ENCODE peak calls at places on chromosomes 2 and 18, in five cellular contexts. One of them, this sample, is unnamed.

GRCh38 chr18:49193896-49194295 is 243.1 kb upstream of the SMAD7 start:
- DNase-seq in H1: no peak
- DNase-seq in HepG2: no peak
- DNase-seq in K562: no peak
- DNase-seq in GM12878: no peak
- DNase-seq in this sample: no peak

GRCh38 chr18:42582266-42582665 is 533.2 kb downstream of the RIT2 start:
- DNase-seq in H1: no peak
- DNase-seq in HepG2: no peak
- DNase-seq in K562: no peak
- DNase-seq in GM12878: no peak
- DNase-seq in this sample: no peak

GRCh38 chr2:229620759-229621158 is 93.6 kb downstream of the DNER start:
- DNase-seq in H1: no peak
- DNase-seq in HepG2: no peak
- DNase-seq in K562: no peak
- DNase-seq in GM12878: no peak
- DNase-seq in this sample: no peak

GRCh38 chr2:220276736-220277444 is 649.5 kb downstream of the SLC4A3 start:
- DNase-seq in H1: no peak
- DNase-seq in HepG2: no peak
- DNase-seq in K562: no peak
- DNase-seq in GM12878: no peak
- DNase-seq in this sample: no peak

GRCh38 chr2:156455366-156455975 is 19.3 kb downstream of the GPD2 start:
- DNase-seq in H1: no peak
- DNase-seq in HepG2: no peak
- DNase-seq in K562: no peak
- DNase-seq in GM12878: no peak
- DNase-seq in this sample: peak

GRCh38 chr18:69718912-69719547 is 228.6 kb downstream of the CD226 start:
- DNase-seq in H1: no peak
- DNase-seq in HepG2: peak
- DNase-seq in K562: no peak
- DNase-seq in GM12878: no peak
- DNase-seq in this sample: no peak

GRCh38 chr2:13230221-13230620 is 513.5 kb downstream of the TRIB2 start:
- DNase-seq in H1: no peak
- DNase-seq in HepG2: no peak
- DNase-seq in K562: no peak
- DNase-seq in GM12878: no peak
- DNase-seq in this sample: no peak

GRCh38 chr2:29417630-29418029 is 302.4 kb downstream of the CLIP4 start:
- DNase-seq in H1: no peak
- DNase-seq in HepG2: no peak
- DNase-seq in K562: no peak
- DNase-seq in GM12878: no peak
- DNase-seq in this sample: no peak

GRCh38 chr2:145775591-145775990 is 1255.7 kb upstream of the ZEB2 start:
- DNase-seq in H1: no peak
- DNase-seq in HepG2: no peak
- DNase-seq in K562: no peak
- DNase-seq in GM12878: no peak
- DNase-seq in this sample: no peak

GRCh38 chr2:11264007-11264406 is 80.4 kb downstream of the ROCK2 start:
- DNase-seq in H1: no peak
- DNase-seq in HepG2: no peak
- DNase-seq in K562: no peak
- DNase-seq in GM12878: no peak
- DNase-seq in this sample: no peak

GRCh38 chr2:241796610-241797138 is 12.3 kb upstream of the NEU4 start:
- DNase-seq in H1: no peak
- DNase-seq in HepG2: no peak
- DNase-seq in K562: peak
- DNase-seq in GM12878: no peak
- DNase-seq in this sample: no peak

GRCh38 chr2:72891091-72891818 is 4.0 kb downstream of the SPR start:
- DNase-seq in H1: no peak
- DNase-seq in HepG2: no peak
- DNase-seq in K562: no peak
- DNase-seq in GM12878: no peak
- DNase-seq in this sample: no peak

GRCh38 chr2:40746150-40746549 is 294.3 kb upstream of the SLC8A1 start:
- DNase-seq in H1: no peak
- DNase-seq in HepG2: peak
- DNase-seq in K562: no peak
- DNase-seq in GM12878: no peak
- DNase-seq in this sample: no peak

GRCh38 chr18:76264073-76264472 is 231.0 kb downstream of the ZNF516 start:
- DNase-seq in H1: no peak
- DNase-seq in HepG2: no peak
- DNase-seq in K562: no peak
- DNase-seq in GM12878: no peak
- DNase-seq in this sample: no peak

GRCh38 chr2:165593081-165593480 is 123.6 kb downstream of the CSRNP3 start:
- DNase-seq in H1: no peak
- DNase-seq in HepG2: no peak
- DNase-seq in K562: no peak
- DNase-seq in GM12878: no peak
- DNase-seq in this sample: no peak

GRCh38 chr2:219024059-219024458 is 17.3 kb downstream of the CFAP65 start:
- DNase-seq in H1: no peak
- DNase-seq in HepG2: no peak
- DNase-seq in K562: no peak
- DNase-seq in GM12878: no peak
- DNase-seq in this sample: no peak

GRCh38 chr2:173881466-173881865 is 83.7 kb downstream of the SP3 start:
- DNase-seq in H1: no peak
- DNase-seq in HepG2: no peak
- DNase-seq in K562: no peak
- DNase-seq in GM12878: no peak
- DNase-seq in this sample: no peak

GRCh38 chr2:120014231-120014990 is 1.5 kb downstream of the EPB41L5 start:
- DNase-seq in H1: no peak
- DNase-seq in HepG2: no peak
- DNase-seq in K562: no peak
- DNase-seq in GM12878: no peak
- DNase-seq in this sample: no peak

GRCh38 chr2:72117029-72117428 is 30.6 kb downstream of the CYP26B1 start:
- DNase-seq in H1: no peak
- DNase-seq in HepG2: no peak
- DNase-seq in K562: no peak
- DNase-seq in GM12878: no peak
- DNase-seq in this sample: no peak

GRCh38 chr18:61546598-61546997 is 213.4 kb downstream of the CDH20 start:
- DNase-seq in H1: no peak
- DNase-seq in HepG2: no peak
- DNase-seq in K562: no peak
- DNase-seq in GM12878: no peak
- DNase-seq in this sample: peak

GRCh38 chr2:33136056-33136455 is 189.3 kb downstream of the LTBP1 start:
- DNase-seq in H1: no peak
- DNase-seq in HepG2: no peak
- DNase-seq in K562: no peak
- DNase-seq in GM12878: no peak
- DNase-seq in this sample: no peak

GRCh38 chr18:28158083-28158581 is 18.8 kb downstream of the CDH2 start:
- DNase-seq in H1: no peak
- DNase-seq in HepG2: no peak
- DNase-seq in K562: no peak
- DNase-seq in GM12878: no peak
- DNase-seq in this sample: no peak

GRCh38 chr2:146678516-146678915 is 1166.3 kb upstream of the ACVR2A start:
- DNase-seq in H1: no peak
- DNase-seq in HepG2: no peak
- DNase-seq in K562: no peak
- DNase-seq in GM12878: no peak
- DNase-seq in this sample: no peak

GRCh38 chr18:23862071-23862470 is 152.5 kb upstream of the TTC39C start:
- DNase-seq in H1: no peak
- DNase-seq in HepG2: no peak
- DNase-seq in K562: no peak
- DNase-seq in GM12878: no peak
- DNase-seq in this sample: no peak

GRCh38 chr18:13051950-13052349 is 60.8 kb downstream of the CEP192 start:
- DNase-seq in H1: no peak
- DNase-seq in HepG2: no peak
- DNase-seq in K562: no peak
- DNase-seq in GM12878: peak
- DNase-seq in this sample: no peak

GRCh38 chr2:227509824-227510619 is 38.1 kb downstream of the AGFG1 start:
- DNase-seq in H1: no peak
- DNase-seq in HepG2: peak
- DNase-seq in K562: no peak
- DNase-seq in GM12878: no peak
- DNase-seq in this sample: peak

GRCh38 chr2:168247341-168248305 is at the start of gene STK39:
- DNase-seq in H1: peak
- DNase-seq in HepG2: peak
- DNase-seq in K562: peak
- DNase-seq in GM12878: no peak
- DNase-seq in this sample: peak

GRCh38 chr2:112588611-112589045 is 4.2 kb downstream of the CHCHD5 start:
- DNase-seq in H1: no peak
- DNase-seq in HepG2: no peak
- DNase-seq in K562: no peak
- DNase-seq in GM12878: no peak
- DNase-seq in this sample: no peak

GRCh38 chr2:161972866-161973265 is 101.1 kb downstream of the DPP4 start:
- DNase-seq in H1: no peak
- DNase-seq in HepG2: no peak
- DNase-seq in K562: no peak
- DNase-seq in GM12878: no peak
- DNase-seq in this sample: no peak

GRCh38 chr2:108922141-108922915 is 66.7 kb downstream of the EDAR start:
- DNase-seq in H1: no peak
- DNase-seq in HepG2: no peak
- DNase-seq in K562: no peak
- DNase-seq in GM12878: no peak
- DNase-seq in this sample: no peak
- TF ChIP-seq YY1 in H1: no peak
- TF ChIP-seq YY1 in HepG2: no peak
- TF ChIP-seq YY1 in K562: no peak
- TF ChIP-seq YY1 in GM12878: no peak
- TF ChIP-seq YY1 in this sample: no peak

GRCh38 chr2:238669581-238670340 is 178.1 kb upstream of the TWIST2 start:
- DNase-seq in H1: no peak
- DNase-seq in HepG2: no peak
- DNase-seq in K562: no peak
- DNase-seq in GM12878: no peak
- DNase-seq in this sample: no peak
- TF ChIP-seq SRF in H1: no peak
- TF ChIP-seq SRF in HepG2: no peak
- TF ChIP-seq SRF in K562: no peak
- TF ChIP-seq SRF in GM12878: no peak
- TF ChIP-seq SRF in this sample: no peak

GRCh38 chr2:105789745-105790466 is 45.2 kb downstream of the NCK2 start:
- DNase-seq in H1: no peak
- DNase-seq in HepG2: no peak
- DNase-seq in K562: no peak
- DNase-seq in GM12878: peak
- DNase-seq in this sample: no peak
- H3K9ac ChIP-seq in H1: no peak
- H3K9ac ChIP-seq in HepG2: no peak
- H3K9ac ChIP-seq in K562: no peak
- H3K9ac ChIP-seq in GM12878: peak
- H3K9ac ChIP-seq in this sample: no peak

DNA sequence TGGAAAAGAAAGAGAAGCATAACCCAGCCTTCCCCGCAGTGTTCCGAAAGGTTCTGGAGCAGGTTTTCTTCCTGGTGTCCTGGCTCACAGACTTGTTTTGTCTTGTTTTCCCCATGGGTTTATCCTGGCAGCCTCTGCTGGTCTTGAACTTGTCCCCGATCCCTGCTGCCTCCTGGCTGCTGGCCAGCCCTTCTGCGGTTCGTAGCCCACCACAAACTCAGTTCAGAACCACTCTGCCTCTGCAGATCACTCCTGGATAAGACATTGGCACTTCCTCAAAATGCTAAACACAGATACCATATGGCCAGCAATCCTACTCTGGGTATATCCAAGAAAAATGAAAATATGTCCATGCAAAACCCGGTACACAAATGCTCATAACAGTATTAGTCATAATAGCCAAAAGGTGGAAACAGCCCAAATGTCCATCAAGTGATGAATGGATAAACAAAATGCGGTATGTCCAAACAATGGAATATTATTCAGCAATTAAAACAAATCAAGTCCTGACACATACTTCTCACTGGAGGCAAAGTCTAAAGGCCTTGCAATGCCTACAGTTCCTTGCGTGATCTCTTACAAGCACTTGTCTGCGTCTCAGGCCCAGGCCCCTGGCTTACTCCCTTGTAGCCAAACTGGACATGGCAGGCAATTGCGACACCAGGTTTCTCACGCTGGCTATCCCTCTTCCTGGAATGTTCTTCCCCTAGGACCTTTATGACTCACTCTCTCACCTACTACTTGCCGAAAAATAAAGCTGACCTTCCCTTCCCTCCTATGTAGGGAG is 28.0 kb upstream of the ARHGEF4 start:
- DNase-seq in H1: no peak
- DNase-seq in HepG2: no peak
- DNase-seq in K562: no peak
- DNase-seq in GM12878: no peak
- DNase-seq in this sample: peak
- TF ChIP-seq YY1 in H1: no peak
- TF ChIP-seq YY1 in HepG2: no peak
- TF ChIP-seq YY1 in K562: no peak
- TF ChIP-seq YY1 in GM12878: no peak
- TF ChIP-seq YY1 in this sample: peak

DNA sequence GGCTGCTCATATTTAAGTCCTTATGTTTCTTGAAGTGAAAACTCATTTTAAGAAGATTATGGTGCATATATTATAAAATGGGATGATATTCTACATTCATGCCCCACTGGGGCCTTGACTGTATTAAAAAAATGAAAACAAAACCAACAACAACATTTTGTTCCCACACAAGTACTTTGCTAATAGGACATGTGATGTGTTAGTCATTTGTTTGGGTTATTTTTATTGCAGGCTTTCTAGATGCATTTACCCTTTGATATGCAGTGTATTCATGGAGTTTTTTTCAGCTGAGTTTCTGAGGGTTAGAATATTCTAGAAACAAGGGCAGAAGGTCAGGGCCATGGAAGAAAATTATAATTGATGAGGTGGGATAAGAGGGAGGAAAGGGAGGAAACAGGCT is 445.8 kb upstream of the CELF4 start:
- DNase-seq in H1: no peak
- DNase-seq in HepG2: no peak
- DNase-seq in K562: no peak
- DNase-seq in GM12878: no peak
- DNase-seq in this sample: no peak
- TF ChIP-seq SRF in H1: no peak
- TF ChIP-seq SRF in HepG2: no peak
- TF ChIP-seq SRF in K562: no peak
- TF ChIP-seq SRF in GM12878: no peak
- TF ChIP-seq SRF in this sample: no peak

DNA sequence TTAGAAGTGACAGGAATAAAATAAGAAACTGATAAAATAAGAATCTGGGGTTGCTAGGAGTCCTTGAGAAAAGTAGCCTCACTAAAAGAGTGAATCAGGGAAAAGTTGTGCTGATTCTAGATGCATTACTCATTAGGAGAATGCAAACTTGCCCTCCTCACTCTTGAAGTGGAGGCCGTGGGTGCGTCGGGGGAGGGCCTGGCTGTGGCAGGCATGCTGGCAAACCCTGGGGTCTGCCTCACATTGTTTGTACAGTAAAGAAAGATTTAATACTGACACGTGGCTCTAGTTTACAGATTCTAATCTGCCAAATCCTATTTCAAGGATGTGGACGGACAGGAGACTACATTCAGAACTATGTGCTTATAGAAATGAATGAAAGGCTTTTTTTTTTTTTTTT is 41.9 kb downstream of the TANC1 start:
- DNase-seq in H1: no peak
- DNase-seq in HepG2: peak
- DNase-seq in K562: no peak
- DNase-seq in GM12878: no peak
- DNase-seq in this sample: no peak
- H3K9ac ChIP-seq in H1: no peak
- H3K9ac ChIP-seq in HepG2: no peak
- H3K9ac ChIP-seq in K562: no peak
- H3K9ac ChIP-seq in GM12878: no peak
- H3K9ac ChIP-seq in this sample: no peak

This sample was measured in HCT116.